ENCODE peak calls at places on chromosomes 11 and 22, in ten cellular contexts. F, P, G, X, O, V, J, Y, T and Q are unnamed samples.

GRCh38 chr11:120306519-120307242 is 18.4 kb upstream of the TLCD5 start:
- DNase-seq in F (no peak), P (peak), G (no peak), X (no peak), O (no peak), V (no peak), J (peak), Y (no peak), T (peak), Q (no peak)

GRCh38 chr11:57306156-57306876 is 18.4 kb downstream of the TNKS1BP1 start:
- DNase-seq in F (no peak), P (no peak), G (no peak), X (no peak), O (no peak), V (no peak), J (no peak), Y (no peak), T (no peak), Q (no peak)

GRCh38 chr22:21856197-21856596 is 11.2 kb downstream of the MAPK1 start:
- DNase-seq in F (no peak), P (no peak), G (no peak), X (no peak), O (no peak), V (no peak), J (no peak), Y (no peak), T (no peak), Q (no peak)

GRCh38 chr11:7904910-7905309 is 26.2 kb downstream of the OR10A6 start:
- DNase-seq in F (no peak), P (peak), G (no peak), X (no peak), O (no peak), V (no peak), J (no peak), Y (no peak), T (no peak), Q (no peak)

GRCh38 chr11:12862761-12863469 is 146.2 kb upstream of the RASSF10 start:
- DNase-seq in F (no peak), P (peak), G (no peak), X (peak), O (no peak), V (no peak), J (no peak), Y (no peak), T (peak), Q (no peak)

GRCh38 chr22:30843245-30843644 is 125.3 kb downstream of the MORC2 start:
- DNase-seq in F (no peak), P (no peak), G (no peak), X (no peak), O (no peak), V (no peak), J (no peak), Y (no peak), T (no peak), Q (no peak)

GRCh38 chr11:4480577-4481539 is 1.6 kb upstream of the OR52K1 start:
- DNase-seq in F (no peak), P (peak), G (no peak), X (no peak), O (peak), V (no peak), J (no peak), Y (no peak), T (no peak), Q (no peak)

GRCh38 chr11:57527056-57527631 is 3.4 kb downstream of the TIMM10 start:
- DNase-seq in F (peak), P (peak), G (peak), X (peak), O (peak), V (peak), J (peak), Y (no peak), T (peak), Q (peak)

GRCh38 chr11:82980292-82980691 is 78.8 kb downstream of the DDIAS start:
- DNase-seq in F (no peak), P (peak), G (no peak), X (no peak), O (no peak), V (no peak), J (no peak), Y (no peak), T (no peak), Q (no peak)

GRCh38 chr11:117933930-117934329 is 4.7 kb upstream of the TMPRSS13 start:
- DNase-seq in F (no peak), P (no peak), G (no peak), X (no peak), O (no peak), V (no peak), J (no peak), Y (no peak), T (no peak), Q (no peak)

GRCh38 chr11:118176400-118177134 is at the start of gene SCN2B:
- DNase-seq in F (no peak), P (no peak), G (no peak), X (no peak), O (no peak), V (no peak), J (no peak), Y (no peak), T (no peak), Q (no peak)

GRCh38 chr22:33438273-33438672 is 380.1 kb upstream of the SYN3 start:
- DNase-seq in F (no peak), P (peak), G (no peak), X (no peak), O (no peak), V (no peak), J (peak), Y (no peak), T (no peak), Q (no peak)